ENCODE peak calls at places on chromosome 3, in five cellular contexts. Z is upper lobe of right lung, P is pancreas, N is SK-N-SH, H is lung. I is an unnamed sample.
A peak's percentile ranks its signal among the peaks of the same experiment; 100 is the strongest.

GRCh38 chr3:136380530-136380929 is 130.4 kb downstream of the PCCB start:
- DNase-seq in H (no peak), N (no peak), Z (no peak), P (no peak), I (no peak)

GRCh38 chr3:12425850-12426579 is 58.3 kb upstream of the TSEN2 start:
- DNase-seq in Z (no peak), H (no peak), P (no peak), N (peak; percentile 20), I (no peak)

GRCh38 chr3:138072816-138073215 is 42.6 kb downstream of the DZIP1L start:
- DNase-seq in H (no peak), N (no peak), P (no peak), Z (no peak), I (no peak)

GRCh38 chr3:144029769-144030168 is 58.1 kb downstream of the DIPK2A start:
- DNase-seq in H (no peak), N (no peak), Z (no peak), P (no peak), I (no peak)

GRCh38 chr3:12483364-12483763 is 916 bp upstream of the TSEN2 start:
- DNase-seq in N (no peak), Z (no peak), H (no peak), P (no peak), I (no peak)

GRCh38 chr3:73470851-73471250 is 153.9 kb downstream of the PDZRN3 start:
- DNase-seq in P (no peak), N (no peak), H (no peak), Z (no peak), I (no peak)

GRCh38 chr3:52198643-52199608 is 966 bp downstream of the ALAS1 start:
- DNase-seq in N (no peak), Z (no peak), P (no peak), H (no peak), I (no peak)

GRCh38 chr3:105997800-105998526 is 129.2 kb upstream of the CBLB start:
- DNase-seq in H (peak; percentile 29), P (peak; percentile 18), N (no peak), Z (no peak), I (no peak)

GRCh38 chr3:158791259-158791920 is 10.5 kb upstream of the MFSD1 start:
- DNase-seq in P (no peak), N (peak; percentile 45), H (no peak), Z (no peak), I (no peak)

DNA sequence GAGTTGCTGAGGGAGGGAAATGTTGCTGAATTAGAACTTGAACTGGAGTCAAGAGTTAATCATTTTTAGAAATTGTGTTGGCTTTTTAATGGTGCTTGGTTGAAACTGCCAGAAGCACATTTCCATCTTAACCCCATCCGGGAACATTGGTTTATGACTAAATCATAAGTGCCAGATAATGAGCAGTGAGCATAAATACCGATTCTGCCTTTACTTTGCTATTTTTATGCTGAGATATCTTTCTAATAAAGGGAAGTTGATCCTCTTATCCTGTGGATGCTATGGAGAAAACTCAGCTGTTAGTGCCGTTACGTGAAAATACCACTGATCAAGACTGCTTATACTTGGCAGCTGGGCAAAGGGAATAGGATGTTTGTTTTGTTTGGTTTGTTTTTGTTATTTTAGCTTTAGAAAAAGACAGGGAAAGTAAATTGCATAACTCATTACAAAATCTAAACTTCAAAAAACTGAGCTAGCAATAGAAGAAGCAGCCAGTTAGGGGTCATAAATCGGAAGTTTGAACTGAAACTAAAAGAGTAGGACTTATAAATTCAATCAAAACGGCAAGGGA is 813.1 kb downstream of the NAALADL2 start:
- DNase-seq in H (no peak), P (no peak), N (peak; percentile 4), Z (no peak), I (no peak)
- H3K27ac ChIP-seq in H (no peak overlapping the region), P (no peak overlapping the region), N (no peak overlapping the region), Z (no peak overlapping the region), I (peak overlapping the region; percentile 9)

DNA sequence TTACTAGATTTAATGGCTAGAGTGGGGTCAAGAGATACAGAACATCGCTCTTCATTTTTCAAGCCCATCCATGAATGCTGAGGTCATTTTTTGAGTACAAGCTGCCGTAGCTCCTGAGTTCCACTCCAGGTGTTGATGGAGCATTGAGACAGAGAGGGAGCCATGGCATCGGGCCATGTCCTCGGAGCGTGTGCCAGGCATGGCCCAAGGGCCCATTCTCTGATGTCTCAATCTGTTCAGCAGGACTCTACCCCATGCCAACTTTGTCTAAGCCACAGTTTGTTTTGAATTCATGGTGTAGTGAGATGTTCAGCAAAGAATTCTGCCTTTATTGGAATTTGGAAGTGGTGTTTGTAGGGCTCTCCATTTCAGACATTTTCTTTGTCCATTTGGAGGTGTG is 110.5 kb upstream of the ADAMTS9 start:
- DNase-seq in N (no peak), P (no peak), H (peak; percentile 31), Z (peak; percentile 75), I (peak; percentile 22)
- H3K27ac ChIP-seq in N (no peak overlapping the region), P (no peak overlapping the region), H (no peak overlapping the region), Z (no peak overlapping the region), I (no peak overlapping the region)

GRCh38 chr3:196557236-196557635 is 11.1 kb downstream of the WDR53 start:
- DNase-seq in N (no peak), P (no peak), H (no peak), Z (no peak), I (no peak)

GRCh38 chr3:196552253-196552652 is 16.1 kb downstream of the WDR53 start:
- DNase-seq in P (no peak), N (no peak), Z (no peak), H (no peak), I (no peak)

GRCh38 chr3:196553551-196553950 is 14.8 kb downstream of the WDR53 start:
- DNase-seq in H (no peak), P (no peak), Z (no peak), N (no peak), I (no peak)

GRCh38 chr3:196554205-196554604 is 14.1 kb downstream of the WDR53 start:
- DNase-seq in Z (no peak), P (no peak), N (no peak), H (no peak), I (no peak)

DNA sequence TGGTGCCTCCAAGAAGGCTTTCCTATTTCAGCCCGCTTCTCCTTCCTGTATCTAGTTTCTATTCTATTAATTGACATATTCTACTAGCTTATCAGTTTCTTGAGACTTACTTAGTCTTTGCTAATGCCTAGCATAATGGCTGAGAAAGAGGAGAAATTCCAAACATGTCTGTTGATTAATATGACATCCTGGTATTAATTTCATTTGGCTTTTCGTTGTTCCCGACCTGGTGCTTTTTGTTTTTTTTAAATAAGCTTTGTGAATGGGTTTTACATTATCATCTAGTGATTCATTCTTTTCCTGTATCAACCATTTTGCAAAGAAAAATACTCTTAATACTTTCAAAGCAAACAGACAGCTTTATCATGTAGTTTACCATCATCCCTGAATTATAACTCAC is 13.1 kb downstream of the WDR53 start:
- DNase-seq in P (no peak), H (no peak), N (no peak), Z (no peak), I (no peak)
- H3K27ac ChIP-seq in P (no peak overlapping the region), H (no peak overlapping the region), N (no peak overlapping the region), Z (no peak overlapping the region), I (no peak overlapping the region)

GRCh38 chr3:150149651-150150051 is 179.0 kb upstream of the PFN2 start:
- DNase-seq in H (no peak), N (no peak), Z (no peak), P (no peak), I (no peak)
- H3K27ac ChIP-seq in H (no peak overlapping the region), N (no peak overlapping the region), Z (no peak overlapping the region), P (no peak overlapping the region), I (no peak overlapping the region)

DNA sequence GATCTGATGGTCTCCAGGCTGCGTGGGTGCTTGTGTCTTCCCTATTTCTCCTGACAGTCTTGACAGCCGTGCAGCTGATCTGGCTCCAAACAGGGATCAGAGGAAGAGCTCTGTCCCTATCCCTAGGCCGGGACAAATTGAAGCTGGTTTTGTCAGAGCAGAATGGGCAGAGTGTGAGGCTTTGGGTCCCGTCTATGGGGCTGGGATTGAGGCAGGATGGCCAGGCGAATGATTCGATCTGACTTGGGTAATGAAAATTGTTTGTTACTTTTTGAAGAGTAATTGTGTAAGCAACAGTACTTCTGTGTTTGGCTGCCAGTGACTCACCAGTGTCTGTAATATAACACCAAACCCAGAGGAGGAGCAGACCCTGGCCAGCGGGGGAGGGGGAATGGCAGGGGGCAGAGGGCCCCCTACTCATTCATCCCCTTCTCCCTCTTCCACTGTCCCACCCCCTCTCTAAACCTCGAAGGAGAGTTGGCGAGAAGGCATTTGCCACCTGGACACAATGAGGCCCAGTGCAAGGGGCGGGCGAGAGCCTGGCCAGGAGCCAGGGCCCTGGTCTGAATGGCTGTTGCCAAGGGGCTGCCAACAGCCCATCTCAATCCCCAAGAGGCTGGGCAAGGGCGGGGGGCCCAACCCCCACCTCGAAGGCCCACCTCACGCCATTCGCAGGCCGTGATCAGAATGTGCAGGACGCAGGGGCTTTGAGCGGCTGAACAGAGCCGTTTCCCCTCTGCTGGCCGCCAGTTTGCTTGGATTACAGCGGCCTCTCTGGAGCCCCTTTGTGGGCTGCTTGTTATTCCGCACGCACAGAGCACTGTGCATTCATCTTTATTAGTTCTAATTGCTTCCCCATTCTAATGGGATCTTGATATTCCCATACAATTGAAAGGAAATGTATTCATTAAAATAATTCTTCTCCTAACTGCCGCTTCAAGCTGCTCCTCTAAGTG is 5.1 kb upstream of the MAGEF1 start:
- DNase-seq in P (peak; percentile 11), Z (no peak), N (peak; percentile 48), H (peak; percentile 30), I (no peak)
- H3K27ac ChIP-seq in P (no peak overlapping the region), Z (peak overlapping the region; percentile 70), N (peak overlapping the region; percentile 81), H (peak overlapping the region; percentile 74), I (peak overlapping the region; percentile 71)

GRCh38 chr3:69088033-69088432 is 3.3 kb downstream of the ARL6IP5 start:
- DNase-seq in Z (no peak), N (no peak), P (no peak), H (no peak), I (no peak)
- H3K27ac ChIP-seq in Z (peak overlapping the region; percentile 92), N (no peak overlapping the region), P (no peak overlapping the region), H (peak overlapping the region; percentile 37), I (peak overlapping the region; percentile 96)

I was measured in left ventricle myocardium inferior.